ENCODE peak calls at places on chromosomes 6 and 20, in eight cellular contexts. V is GM20000; C is stimulated activated CD4-positive, alpha-beta T cell treated with anti-CD3 and anti-CD28 coated beads, Interleukin-4, amount 100 ng/mL, for 24 hours; U is colonic mucosa; D is NCI-H2107; N is Calu3; I is Peyer's patch; H is activated CD4-positive, alpha-beta T cell treated with anti-CD3 and anti-CD28 coated beads, Interleukin-2, amount 50 U/mL, for 1 hour. W is an unnamed sample.

GRCh38 chr20:10433014-10433622 is 904 bp downstream of the MKKS start:
- DNase-seq in I (no peak), H (no peak), V (no peak), C (no peak), U (peak; percentile 26), N (no peak), D (no peak), W (peak; percentile 41)

GRCh38 chr20:46174469-46175126 is 56.5 kb downstream of the CD40 start:
- DNase-seq in I (peak; percentile 72), V (peak; percentile 96), U (peak; percentile 70), N (peak; percentile 84), H (peak; percentile 72), C (peak; percentile 78), D (no peak), W (peak; percentile 84)

GRCh38 chr6:89387516-89388222 is 24.4 kb downstream of the RRAGD start:
- DNase-seq in V (peak; percentile 56), C (no peak), H (no peak), U (no peak), D (no peak), I (no peak), N (no peak), W (no peak)

GRCh38 chr6:111761783-111762312 is 111.4 kb downstream of the FYN start:
- DNase-seq in N (no peak), U (no peak), V (peak; percentile 34), C (peak; percentile 70), I (peak; percentile 71), H (peak; percentile 53), D (no peak), W (no peak)

GRCh38 chr20:20786428-20786827 is 74.0 kb upstream of the RALGAPA2 start:
- DNase-seq in C (no peak), V (no peak), I (no peak), H (no peak), U (no peak), N (no peak), D (no peak), W (no peak)

GRCh38 chr6:119871520-119871919 is 522.0 kb upstream of the MAN1A1 start:
- DNase-seq in H (no peak), N (no peak), I (no peak), D (no peak), V (no peak), C (no peak), U (no peak), W (no peak)

GRCh38 chr6:74115674-74116073 is 419.7 kb downstream of the CD109 start:
- DNase-seq in U (no peak), I (no peak), H (no peak), V (no peak), N (no peak), C (no peak), D (no peak), W (no peak)

GRCh38 chr6:138094260-138094659 is 13.0 kb downstream of the PERP start:
- DNase-seq in D (no peak), N (no peak), C (no peak), V (no peak), H (no peak), I (no peak), U (no peak), W (no peak)

GRCh38 chr20:50305636-50306477 is 115.2 kb downstream of the CEBPB start:
- DNase-seq in H (no peak), U (peak; percentile 73), D (peak; percentile 59), C (no peak), V (no peak), N (no peak), I (no peak), W (peak; percentile 72)

GRCh38 chr6:35037289-35038038 is 103.7 kb downstream of the TCP11 start:
- DNase-seq in I (no peak), V (no peak), C (no peak), D (no peak), N (no peak), U (no peak), H (no peak), W (no peak)

GRCh38 chr6:11711994-11712698 is 66.5 kb downstream of the ADTRP start:
- DNase-seq in H (no peak), D (no peak), V (no peak), C (peak; percentile 63), I (no peak), N (no peak), U (no peak), W (no peak)

GRCh38 chr20:32898721-32899120 is 40.0 kb downstream of the EFCAB8 start:
- DNase-seq in N (no peak), U (no peak), V (no peak), H (no peak), C (no peak), I (no peak), D (no peak), W (no peak)

GRCh38 chr20:55561259-55561658 is 444.1 kb downstream of the CBLN4 start:
- DNase-seq in I (no peak), H (no peak), U (no peak), C (no peak), D (no peak), N (no peak), V (no peak), W (no peak)